ENCODE peak calls at places on chromosomes 2 and 18, in four cellular contexts. Q is GF-D8, M is SHP77 treated with DMSO at 0.1 percent for 48 hours, F is mucosa of descending colon. X is an unnamed sample.

GRCh38 chr18:54119524-54120019 is 104.9 kb downstream of the MBD2 start:
- DNase-seq in Q (peak), M (peak), F (no peak), X (no peak)

GRCh38 chr2:71637736-71638135 is 184.4 kb downstream of the DYSF start:
- DNase-seq in Q (no peak), M (no peak), F (no peak), X (no peak)

GRCh38 chr2:213013979-213014378 is 137.4 kb downstream of the IKZF2 start:
- DNase-seq in Q (no peak), M (no peak), F (no peak), X (no peak)

GRCh38 chr18:49944681-49945080 is 131.3 kb upstream of the ACAA2 start:
- DNase-seq in Q (no peak), M (no peak), F (no peak), X (no peak)

GRCh38 chr2:241860184-241861078 is 1.7 kb upstream of the PDCD1 start:
- DNase-seq in Q (no peak), M (no peak), F (peak), X (peak)

GRCh38 chr18:51614967-51615571 is 417.6 kb upstream of the MEX3C start:
- DNase-seq in Q (no peak), M (no peak), F (no peak), X (no peak)

GRCh38 chr2:14634223-14634884 is 1.8 kb downstream of the LRATD1 start:
- DNase-seq in Q (no peak), M (peak), F (peak), X (peak)

GRCh38 chr2:135225781-135226180 is 173.7 kb downstream of the RAB3GAP1 start:
- DNase-seq in Q (no peak), M (no peak), F (no peak), X (no peak)

GRCh38 chr2:178484245-178485041 is 4.2 kb downstream of the PLEKHA3 start:
- DNase-seq in Q (no peak), M (peak), F (no peak), X (peak)

GRCh38 chr18:8091042-8091441 is 518.2 kb upstream of the RAB12 start:
- DNase-seq in Q (no peak), M (no peak), F (no peak), X (no peak)

GRCh38 chr2:236371010-236371409 is 106.8 kb upstream of the ASB18 start:
- DNase-seq in Q (no peak), M (no peak), F (no peak), X (no peak)

GRCh38 chr2:12884713-12885282 is 168.1 kb downstream of the TRIB2 start:
- DNase-seq in Q (no peak), M (no peak), F (no peak), X (peak)

GRCh38 chr18:50297621-50298442 is 10.3 kb upstream of the CXXC1 start:
- DNase-seq in Q (peak), M (no peak), F (peak), X (peak)

GRCh38 chr18:9017900-9018217 is 84.6 kb upstream of the NDUFV2 start:
- DNase-seq in Q (no peak), M (no peak), F (no peak), X (no peak)

GRCh38 chr18:55587341-55588000 is 521 bp downstream of the TCF4 start:
- DNase-seq in Q (no peak), M (peak), F (no peak), X (peak)

GRCh38 chr2:109396338-109397180 is 217.2 kb downstream of the SEPTIN10 start:
- DNase-seq in Q (no peak), M (no peak), F (no peak), X (no peak)

GRCh38 chr2:47520825-47521665 is 118.1 kb downstream of the MSH2 start:
- DNase-seq in Q (peak), M (peak), F (peak), X (peak)

GRCh38 chr2:223042704-223043118 is 9.3 kb upstream of the KCNE4 start:
- DNase-seq in Q (peak), M (no peak), F (no peak), X (no peak)

GRCh38 chr2:75340560-75340959 is 141.2 kb upstream of the TACR1 start:
- DNase-seq in Q (no peak), M (no peak), F (no peak), X (no peak)

GRCh38 chr2:36223259-36223658 is 132.3 kb upstream of the CRIM1 start:
- DNase-seq in Q (no peak), M (no peak), F (no peak), X (no peak)

GRCh38 chr2:175251425-175252041 is 70.0 kb upstream of the ATP5MC3 start:
- DNase-seq in Q (no peak), M (no peak), F (no peak), X (no peak)

GRCh38 chr2:18991177-18992168 is 366.9 kb downstream of the OSR1 start:
- DNase-seq in Q (no peak), M (peak), F (peak), X (peak)